ENCODE peak calls at places on chromosomes 4 and X, in nine cellular contexts. One of them, this sample, is unnamed.
A peak's percentile ranks its signal among the peaks of the same experiment; 100 is the strongest.

GRCh38 chr4:77446611-77447010 is 159.0 kb upstream of the CXCL13 start:
- DNase-seq in endothelial cell of umbilical vein: no peak
- DNase-seq in upper lobe of left lung: no peak
- DNase-seq in prostate gland: no peak
- DNase-seq in suprapubic skin: no peak
- DNase-seq in stomach: no peak
- DNase-seq in vagina: no peak
- DNase-seq in K562: no peak
- DNase-seq in transverse colon: no peak
- DNase-seq in this sample: no peak

GRCh38 chrX:154785711-154786110 is 19.6 kb downstream of the MPP1 start:
- DNase-seq in prostate gland: no peak
- DNase-seq in suprapubic skin: no peak
- DNase-seq in upper lobe of left lung: no peak
- DNase-seq in transverse colon: no peak
- DNase-seq in vagina: no peak
- DNase-seq in endothelial cell of umbilical vein: no peak
- DNase-seq in K562: no peak
- DNase-seq in stomach: no peak
- DNase-seq in this sample: no peak

GRCh38 chrX:151984328-151984727 is 9.9 kb upstream of the GABRE start:
- DNase-seq in stomach: no peak
- DNase-seq in vagina: no peak
- DNase-seq in prostate gland: no peak
- DNase-seq in suprapubic skin: no peak
- DNase-seq in endothelial cell of umbilical vein: peak; percentile 94
- DNase-seq in upper lobe of left lung: no peak
- DNase-seq in transverse colon: no peak
- DNase-seq in K562: no peak
- DNase-seq in this sample: no peak

GRCh38 chr4:39568805-39569204 is 41.6 kb upstream of the UGDH start:
- DNase-seq in transverse colon: no peak
- DNase-seq in upper lobe of left lung: no peak
- DNase-seq in prostate gland: peak; percentile 24
- DNase-seq in endothelial cell of umbilical vein: no peak
- DNase-seq in stomach: no peak
- DNase-seq in K562: no peak
- DNase-seq in suprapubic skin: no peak
- DNase-seq in vagina: no peak
- DNase-seq in this sample: no peak

GRCh38 chr4:181854142-181854541 is 389.1 kb upstream of the TENM3 start:
- DNase-seq in K562: no peak
- DNase-seq in transverse colon: no peak
- DNase-seq in vagina: no peak
- DNase-seq in stomach: no peak
- DNase-seq in upper lobe of left lung: no peak
- DNase-seq in endothelial cell of umbilical vein: no peak
- DNase-seq in prostate gland: no peak
- DNase-seq in suprapubic skin: no peak
- DNase-seq in this sample: no peak

GRCh38 chr4:87128006-87128705 is 92.3 kb downstream of the KLHL8 start:
- DNase-seq in transverse colon: no peak
- DNase-seq in prostate gland: no peak
- DNase-seq in K562: no peak
- DNase-seq in endothelial cell of umbilical vein: no peak
- DNase-seq in upper lobe of left lung: no peak
- DNase-seq in vagina: no peak
- DNase-seq in stomach: no peak
- DNase-seq in suprapubic skin: no peak
- DNase-seq in this sample: no peak

GRCh38 chr4:75497133-75497532 is 17.1 kb downstream of the RCHY1 start:
- DNase-seq in stomach: no peak
- DNase-seq in vagina: no peak
- DNase-seq in prostate gland: no peak
- DNase-seq in suprapubic skin: no peak
- DNase-seq in upper lobe of left lung: no peak
- DNase-seq in K562: no peak
- DNase-seq in endothelial cell of umbilical vein: no peak
- DNase-seq in transverse colon: no peak
- DNase-seq in this sample: no peak

GRCh38 chr4:80173387-80173786 is 23.9 kb upstream of the PRDM8 start:
- DNase-seq in prostate gland: no peak
- DNase-seq in K562: no peak
- DNase-seq in vagina: no peak
- DNase-seq in upper lobe of left lung: no peak
- DNase-seq in suprapubic skin: no peak
- DNase-seq in endothelial cell of umbilical vein: peak; percentile 76
- DNase-seq in stomach: no peak
- DNase-seq in transverse colon: no peak
- DNase-seq in this sample: no peak

GRCh38 chr4:7708981-7709380 is 230.7 kb downstream of the AFAP1 start:
- DNase-seq in prostate gland: no peak
- DNase-seq in endothelial cell of umbilical vein: no peak
- DNase-seq in vagina: no peak
- DNase-seq in K562: no peak
- DNase-seq in suprapubic skin: no peak
- DNase-seq in stomach: no peak
- DNase-seq in upper lobe of left lung: no peak
- DNase-seq in transverse colon: no peak
- DNase-seq in this sample: no peak
- TF ChIP-seq POLR2A in prostate gland: no peak
- TF ChIP-seq POLR2A in endothelial cell of umbilical vein: no peak
- TF ChIP-seq POLR2A in vagina: no peak
- TF ChIP-seq POLR2A in K562: no peak
- TF ChIP-seq POLR2A in suprapubic skin: no peak
- TF ChIP-seq POLR2A in stomach: no peak
- TF ChIP-seq POLR2A in upper lobe of left lung: no peak
- TF ChIP-seq POLR2A in transverse colon: no peak
- TF ChIP-seq POLR2A in this sample: no peak

GRCh38 chr4:152696764-152697250 is 17.0 kb upstream of the TMEM154 start:
- DNase-seq in suprapubic skin: no peak
- DNase-seq in prostate gland: no peak
- DNase-seq in stomach: peak; percentile 30
- DNase-seq in endothelial cell of umbilical vein: no peak
- DNase-seq in K562: no peak
- DNase-seq in transverse colon: peak; percentile 50
- DNase-seq in upper lobe of left lung: no peak
- DNase-seq in vagina: no peak
- DNase-seq in this sample: no peak

GRCh38 chr4:152699313-152699712 is 19.5 kb upstream of the TMEM154 start:
- DNase-seq in prostate gland: no peak
- DNase-seq in suprapubic skin: no peak
- DNase-seq in stomach: no peak
- DNase-seq in vagina: no peak
- DNase-seq in upper lobe of left lung: no peak
- DNase-seq in endothelial cell of umbilical vein: no peak
- DNase-seq in transverse colon: no peak
- DNase-seq in K562: no peak
- DNase-seq in this sample: no peak

GRCh38 chr4:152697284-152698011 is 17.7 kb upstream of the TMEM154 start:
- DNase-seq in vagina: no peak
- DNase-seq in endothelial cell of umbilical vein: no peak
- DNase-seq in upper lobe of left lung: no peak
- DNase-seq in suprapubic skin: no peak
- DNase-seq in K562: no peak
- DNase-seq in prostate gland: no peak
- DNase-seq in stomach: no peak
- DNase-seq in transverse colon: peak; percentile 29
- DNase-seq in this sample: no peak

GRCh38 chr4:152698012-152698499 is 18.3 kb upstream of the TMEM154 start:
- DNase-seq in transverse colon: no peak
- DNase-seq in upper lobe of left lung: no peak
- DNase-seq in prostate gland: no peak
- DNase-seq in endothelial cell of umbilical vein: no peak
- DNase-seq in suprapubic skin: no peak
- DNase-seq in stomach: no peak
- DNase-seq in K562: no peak
- DNase-seq in vagina: no peak
- DNase-seq in this sample: no peak

GRCh38 chr4:152700151-152700550 is 20.4 kb upstream of the TMEM154 start:
- DNase-seq in prostate gland: no peak
- DNase-seq in upper lobe of left lung: no peak
- DNase-seq in endothelial cell of umbilical vein: no peak
- DNase-seq in K562: no peak
- DNase-seq in suprapubic skin: no peak
- DNase-seq in vagina: no peak
- DNase-seq in transverse colon: no peak
- DNase-seq in stomach: no peak
- DNase-seq in this sample: no peak
- TF ChIP-seq POLR2AphosphoS5 in prostate gland: no peak
- TF ChIP-seq POLR2AphosphoS5 in upper lobe of left lung: no peak
- TF ChIP-seq POLR2AphosphoS5 in endothelial cell of umbilical vein: no peak
- TF ChIP-seq POLR2AphosphoS5 in K562: no peak
- TF ChIP-seq POLR2AphosphoS5 in suprapubic skin: no peak
- TF ChIP-seq POLR2AphosphoS5 in vagina: no peak
- TF ChIP-seq POLR2AphosphoS5 in transverse colon: no peak
- TF ChIP-seq POLR2AphosphoS5 in stomach: no peak
- TF ChIP-seq POLR2AphosphoS5 in this sample: no peak

GRCh38 chrX:78456909-78457308 is 129.5 kb upstream of the CYSLTR1 start:
- DNase-seq in prostate gland: no peak
- DNase-seq in vagina: no peak
- DNase-seq in upper lobe of left lung: no peak
- DNase-seq in stomach: no peak
- DNase-seq in suprapubic skin: no peak
- DNase-seq in transverse colon: no peak
- DNase-seq in K562: no peak
- DNase-seq in endothelial cell of umbilical vein: no peak
- DNase-seq in this sample: no peak

GRCh38 chrX:78452356-78452755 is 124.9 kb upstream of the CYSLTR1 start:
- DNase-seq in stomach: no peak
- DNase-seq in upper lobe of left lung: no peak
- DNase-seq in transverse colon: no peak
- DNase-seq in suprapubic skin: no peak
- DNase-seq in K562: no peak
- DNase-seq in prostate gland: no peak
- DNase-seq in vagina: no peak
- DNase-seq in endothelial cell of umbilical vein: no peak
- DNase-seq in this sample: no peak

DNA sequence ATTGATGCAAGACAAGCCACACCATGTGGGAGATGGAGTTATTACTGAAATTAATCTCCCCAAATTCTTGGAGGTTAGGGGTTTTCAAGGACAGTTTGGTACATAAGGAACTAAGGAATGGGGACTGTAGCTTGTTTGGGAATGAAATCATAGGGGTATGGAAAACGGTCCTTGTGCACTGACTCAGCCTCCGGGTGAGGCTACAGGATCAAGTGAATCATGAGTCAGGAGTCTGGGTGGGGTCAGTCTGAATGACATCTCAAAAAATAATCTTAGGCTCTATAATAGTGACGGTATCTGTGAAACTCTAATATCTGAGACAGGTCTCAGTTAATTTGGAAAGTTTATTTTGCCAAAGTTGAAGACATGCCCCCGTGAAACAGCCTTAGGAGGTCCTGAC is 128.5 kb upstream of the CYSLTR1 start:
- DNase-seq in vagina: no peak
- DNase-seq in transverse colon: no peak
- DNase-seq in endothelial cell of umbilical vein: no peak
- DNase-seq in suprapubic skin: no peak
- DNase-seq in stomach: no peak
- DNase-seq in K562: no peak
- DNase-seq in prostate gland: no peak
- DNase-seq in upper lobe of left lung: no peak
- DNase-seq in this sample: no peak
- H3K27me3 ChIP-seq in vagina: no peaks in the 10 kb centered on the region
- H3K27me3 ChIP-seq in transverse colon: no peaks in the 10 kb centered on the region
- H3K27me3 ChIP-seq in endothelial cell of umbilical vein: no peaks in the 10 kb centered on the region
- H3K27me3 ChIP-seq in suprapubic skin: no peaks in the 10 kb centered on the region
- H3K27me3 ChIP-seq in stomach: no peaks in the 10 kb centered on the region
- H3K27me3 ChIP-seq in K562: no peaks in the 10 kb centered on the region
- H3K27me3 ChIP-seq in prostate gland: no peaks in the 10 kb centered on the region
- H3K27me3 ChIP-seq in upper lobe of left lung: no peaks in the 10 kb centered on the region
- H3K27me3 ChIP-seq in this sample: peaks cover 4% of the 10 kb centered on the region

GRCh38 chrX:53087378-53087777 is 5.2 kb downstream of the TSPYL2 start:
- DNase-seq in K562: no peak
- DNase-seq in suprapubic skin: no peak
- DNase-seq in upper lobe of left lung: no peak
- DNase-seq in transverse colon: no peak
- DNase-seq in stomach: no peak
- DNase-seq in endothelial cell of umbilical vein: no peak
- DNase-seq in prostate gland: no peak
- DNase-seq in vagina: no peak
- DNase-seq in this sample: no peak

GRCh38 chrX:53089224-53089842 is 4.6 kb upstream of the KANTR start:
- DNase-seq in vagina: no peak
- DNase-seq in K562: peak; percentile 42
- DNase-seq in prostate gland: peak; percentile 35
- DNase-seq in stomach: peak; percentile 57
- DNase-seq in suprapubic skin: no peak
- DNase-seq in upper lobe of left lung: peak; percentile 53
- DNase-seq in transverse colon: peak; percentile 65
- DNase-seq in endothelial cell of umbilical vein: peak; percentile 49
- DNase-seq in this sample: no peak

GRCh38 chrX:53085661-53086229 is 3.6 kb downstream of the TSPYL2 start:
- DNase-seq in transverse colon: no peak
- DNase-seq in vagina: no peak
- DNase-seq in endothelial cell of umbilical vein: no peak
- DNase-seq in stomach: no peak
- DNase-seq in prostate gland: no peak
- DNase-seq in upper lobe of left lung: no peak
- DNase-seq in suprapubic skin: no peak
- DNase-seq in K562: no peak
- DNase-seq in this sample: no peak

GRCh38 chrX:53086464-53086863 is 4.3 kb downstream of the TSPYL2 start:
- DNase-seq in K562: no peak
- DNase-seq in stomach: peak; percentile 63
- DNase-seq in endothelial cell of umbilical vein: no peak
- DNase-seq in vagina: no peak
- DNase-seq in suprapubic skin: no peak
- DNase-seq in upper lobe of left lung: peak; percentile 80
- DNase-seq in transverse colon: peak; percentile 48
- DNase-seq in prostate gland: peak; percentile 66
- DNase-seq in this sample: no peak

DNA sequence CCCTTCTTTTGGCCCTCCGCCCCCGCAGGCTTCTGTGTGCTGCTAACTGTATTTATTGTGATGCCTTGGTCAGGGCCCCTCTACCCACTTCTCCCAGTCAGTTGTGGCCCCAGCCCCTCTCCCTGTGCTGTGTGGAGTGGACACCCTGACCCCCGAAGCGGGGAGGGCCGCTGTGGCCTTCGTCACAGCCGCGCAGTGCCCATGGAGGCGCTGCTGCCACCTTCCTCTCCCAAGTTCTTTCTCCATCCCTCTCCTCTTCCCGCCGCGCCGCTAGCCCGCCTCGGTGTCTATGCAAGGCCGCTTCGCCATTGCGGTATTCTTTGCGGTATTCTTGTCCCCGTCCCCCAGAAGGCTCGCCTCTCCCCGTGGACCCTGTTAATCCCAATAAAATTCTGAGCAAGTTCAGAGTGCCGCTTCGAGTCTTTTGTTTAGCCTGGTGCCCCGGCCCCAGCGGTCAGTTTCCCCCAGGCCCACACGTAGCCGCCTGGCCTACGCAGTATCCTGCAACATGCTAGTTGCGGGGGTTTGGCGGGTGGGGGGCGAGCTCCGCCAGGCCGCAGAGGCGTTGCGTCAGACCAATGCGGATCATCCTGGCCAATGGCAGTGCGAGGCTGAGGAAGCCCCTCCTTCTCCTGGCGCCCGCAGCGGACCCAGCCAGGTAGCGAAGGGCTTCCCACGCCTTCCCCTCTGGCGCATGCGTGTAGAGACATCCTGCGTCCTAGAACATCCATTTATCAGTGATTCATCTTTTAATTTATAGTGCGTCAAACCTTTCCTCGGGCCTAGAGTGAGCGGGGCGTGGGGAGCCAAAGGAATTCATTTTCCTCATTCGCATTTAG is 5.6 kb upstream of the KANTR start:
- DNase-seq in prostate gland: peak; percentile 81
- DNase-seq in suprapubic skin: peak; percentile 88
- DNase-seq in endothelial cell of umbilical vein: peak; percentile 84
- DNase-seq in upper lobe of left lung: peak; percentile 74
- DNase-seq in stomach: peak; percentile 84
- DNase-seq in K562: no peak
- DNase-seq in vagina: no peak
- DNase-seq in transverse colon: peak; percentile 84
- DNase-seq in this sample: peak; percentile 92
- TF ChIP-seq POLR2A in prostate gland: peak; percentile 31
- TF ChIP-seq POLR2A in suprapubic skin: no peak
- TF ChIP-seq POLR2A in endothelial cell of umbilical vein: peak; percentile 38
- TF ChIP-seq POLR2A in upper lobe of left lung: peak; percentile 46
- TF ChIP-seq POLR2A in stomach: no peak
- TF ChIP-seq POLR2A in K562: no peak
- TF ChIP-seq POLR2A in vagina: no peak
- TF ChIP-seq POLR2A in transverse colon: peak; percentile 19
- TF ChIP-seq POLR2A in this sample: no peak